ENCODE peak calls at places on chromosomes 11 and 22, in four cellular contexts. C is T-cell; N is activated gamma-delta T cell; W is stimulated activated CD8-positive, alpha-beta memory T cell treated with anti-CD3 and anti-CD28 coated beads, Interleukin-2, amount 100 ng/mL, for 48 hours. P is an unnamed sample.

GRCh38 chr11:794766-795637 is 3.1 kb downstream of the SLC25A22 start:
- DNase-seq in C (no peak), N (no peak), W (no peak), P (no peak)

GRCh38 chr22:21714059-21714770 is 21.4 kb downstream of the YPEL1 start:
- DNase-seq in C (no peak), N (no peak), W (no peak), P (no peak)

GRCh38 chr11:101126551-101127347 is 2.9 kb downstream of the PGR start:
- DNase-seq in C (no peak), N (no peak), W (no peak), P (no peak)

GRCh38 chr11:110314366-110315095 is 18.1 kb upstream of the RDX start:
- DNase-seq in C (no peak), N (no peak), W (no peak), P (no peak)

GRCh38 chr22:20418211-20418788 is 19.3 kb downstream of the SCARF2 start:
- DNase-seq in C (peak), N (no peak), W (peak), P (no peak)

GRCh38 chr11:69131644-69132300 is 24.0 kb upstream of the SMIM38 start:
- DNase-seq in C (no peak), N (no peak), W (no peak), P (peak)

GRCh38 chr11:118998822-118999221 is 884 bp downstream of the CENATAC start:
- DNase-seq in C (no peak), N (no peak), W (no peak), P (peak)

GRCh38 chr11:18769802-18770456 is 21.7 kb downstream of the PTPN5 start:
- DNase-seq in C (no peak), N (no peak), W (no peak), P (no peak)

GRCh38 chr11:43212279-43212678 is 99.5 kb upstream of the API5 start:
- DNase-seq in C (no peak), N (no peak), W (no peak), P (no peak)

GRCh38 chr11:82494988-82495432 is 238.7 kb downstream of the FAM181B start:
- DNase-seq in C (no peak), N (no peak), W (no peak), P (no peak)

GRCh38 chr11:23370580-23371275 is 510.5 kb upstream of the CCDC179 start:
- DNase-seq in C (no peak), N (no peak), W (no peak), P (no peak)